ENCODE peak calls at places on chromosome 11, in nine cellular contexts. One of them, this sample, is unnamed.

GRCh38 chr11:5737672-5738071 is 1.4 kb downstream of the OR56B1 start:
- DNase-seq in K562: no peak
- DNase-seq in right lobe of liver: no peak
- DNase-seq in H54: no peak
- DNase-seq in IMR-90: no peak
- DNase-seq in spleen: no peak
- DNase-seq in heart left ventricle: no peak
- DNase-seq in lower leg skin: no peak
- DNase-seq in testis: no peak
- DNase-seq in this sample: no peak

GRCh38 chr11:62931501-62932278 is 10.5 kb upstream of the CHRM1 start:
- DNase-seq in K562: no peak
- DNase-seq in right lobe of liver: no peak
- DNase-seq in H54: peak
- DNase-seq in IMR-90: no peak
- DNase-seq in spleen: no peak
- DNase-seq in heart left ventricle: no peak
- DNase-seq in lower leg skin: no peak
- DNase-seq in testis: no peak
- DNase-seq in this sample: no peak

GRCh38 chr11:70372076-70372475 is 26.3 kb upstream of the CTTN start:
- DNase-seq in K562: no peak
- DNase-seq in right lobe of liver: no peak
- DNase-seq in H54: no peak
- DNase-seq in IMR-90: no peak
- DNase-seq in spleen: no peak
- DNase-seq in heart left ventricle: no peak
- DNase-seq in lower leg skin: no peak
- DNase-seq in testis: no peak
- DNase-seq in this sample: no peak

GRCh38 chr11:31500560-31500959 is 8.9 kb downstream of the IMMP1L start:
- DNase-seq in K562: no peak
- DNase-seq in right lobe of liver: no peak
- DNase-seq in H54: no peak
- DNase-seq in IMR-90: peak
- DNase-seq in spleen: no peak
- DNase-seq in heart left ventricle: no peak
- DNase-seq in lower leg skin: no peak
- DNase-seq in testis: no peak
- DNase-seq in this sample: no peak

GRCh38 chr11:702731-703461 is 3.1 kb upstream of the EPS8L2 start:
- DNase-seq in K562: no peak
- DNase-seq in right lobe of liver: peak
- DNase-seq in H54: peak
- DNase-seq in IMR-90: no peak
- DNase-seq in spleen: peak
- DNase-seq in heart left ventricle: no peak
- DNase-seq in lower leg skin: no peak
- DNase-seq in testis: no peak
- DNase-seq in this sample: no peak

GRCh38 chr11:32911413-32911812 is 18.8 kb downstream of the QSER1 start:
- DNase-seq in K562: peak
- DNase-seq in right lobe of liver: no peak
- DNase-seq in H54: no peak
- DNase-seq in IMR-90: no peak
- DNase-seq in spleen: no peak
- DNase-seq in heart left ventricle: no peak
- DNase-seq in lower leg skin: no peak
- DNase-seq in testis: no peak
- DNase-seq in this sample: peak

GRCh38 chr11:73001615-73002014 is 140.5 kb downstream of the FCHSD2 start:
- DNase-seq in K562: no peak
- DNase-seq in right lobe of liver: no peak
- DNase-seq in H54: no peak
- DNase-seq in IMR-90: no peak
- DNase-seq in spleen: no peak
- DNase-seq in heart left ventricle: no peak
- DNase-seq in lower leg skin: no peak
- DNase-seq in testis: no peak
- DNase-seq in this sample: no peak

GRCh38 chr11:456533-456932 is 6.5 kb downstream of the PTDSS2 start:
- DNase-seq in K562: no peak
- DNase-seq in right lobe of liver: no peak
- DNase-seq in H54: no peak
- DNase-seq in IMR-90: no peak
- DNase-seq in spleen: peak
- DNase-seq in heart left ventricle: no peak
- DNase-seq in lower leg skin: no peak
- DNase-seq in testis: no peak
- DNase-seq in this sample: no peak

GRCh38 chr11:76210920-76211851 is 4.9 kb upstream of the WNT11 start:
- DNase-seq in K562: no peak
- DNase-seq in right lobe of liver: no peak
- DNase-seq in H54: no peak
- DNase-seq in IMR-90: no peak
- DNase-seq in spleen: no peak
- DNase-seq in heart left ventricle: no peak
- DNase-seq in lower leg skin: no peak
- DNase-seq in testis: no peak
- DNase-seq in this sample: no peak

GRCh38 chr11:76209671-76209955 is 3.3 kb upstream of the WNT11 start:
- DNase-seq in K562: no peak
- DNase-seq in right lobe of liver: no peak
- DNase-seq in H54: no peak
- DNase-seq in IMR-90: no peak
- DNase-seq in spleen: no peak
- DNase-seq in heart left ventricle: no peak
- DNase-seq in lower leg skin: no peak
- DNase-seq in testis: no peak
- DNase-seq in this sample: no peak

GRCh38 chr11:76208829-76209670 is 2.7 kb upstream of the WNT11 start:
- DNase-seq in K562: no peak
- DNase-seq in right lobe of liver: peak
- DNase-seq in H54: peak
- DNase-seq in IMR-90: peak
- DNase-seq in spleen: peak
- DNase-seq in heart left ventricle: peak
- DNase-seq in lower leg skin: no peak
- DNase-seq in testis: peak
- DNase-seq in this sample: peak

GRCh38 chr11:76208438-76208828 is 2.1 kb upstream of the WNT11 start:
- DNase-seq in K562: no peak
- DNase-seq in right lobe of liver: no peak
- DNase-seq in H54: no peak
- DNase-seq in IMR-90: no peak
- DNase-seq in spleen: no peak
- DNase-seq in heart left ventricle: no peak
- DNase-seq in lower leg skin: no peak
- DNase-seq in testis: no peak
- DNase-seq in this sample: no peak

DNA sequence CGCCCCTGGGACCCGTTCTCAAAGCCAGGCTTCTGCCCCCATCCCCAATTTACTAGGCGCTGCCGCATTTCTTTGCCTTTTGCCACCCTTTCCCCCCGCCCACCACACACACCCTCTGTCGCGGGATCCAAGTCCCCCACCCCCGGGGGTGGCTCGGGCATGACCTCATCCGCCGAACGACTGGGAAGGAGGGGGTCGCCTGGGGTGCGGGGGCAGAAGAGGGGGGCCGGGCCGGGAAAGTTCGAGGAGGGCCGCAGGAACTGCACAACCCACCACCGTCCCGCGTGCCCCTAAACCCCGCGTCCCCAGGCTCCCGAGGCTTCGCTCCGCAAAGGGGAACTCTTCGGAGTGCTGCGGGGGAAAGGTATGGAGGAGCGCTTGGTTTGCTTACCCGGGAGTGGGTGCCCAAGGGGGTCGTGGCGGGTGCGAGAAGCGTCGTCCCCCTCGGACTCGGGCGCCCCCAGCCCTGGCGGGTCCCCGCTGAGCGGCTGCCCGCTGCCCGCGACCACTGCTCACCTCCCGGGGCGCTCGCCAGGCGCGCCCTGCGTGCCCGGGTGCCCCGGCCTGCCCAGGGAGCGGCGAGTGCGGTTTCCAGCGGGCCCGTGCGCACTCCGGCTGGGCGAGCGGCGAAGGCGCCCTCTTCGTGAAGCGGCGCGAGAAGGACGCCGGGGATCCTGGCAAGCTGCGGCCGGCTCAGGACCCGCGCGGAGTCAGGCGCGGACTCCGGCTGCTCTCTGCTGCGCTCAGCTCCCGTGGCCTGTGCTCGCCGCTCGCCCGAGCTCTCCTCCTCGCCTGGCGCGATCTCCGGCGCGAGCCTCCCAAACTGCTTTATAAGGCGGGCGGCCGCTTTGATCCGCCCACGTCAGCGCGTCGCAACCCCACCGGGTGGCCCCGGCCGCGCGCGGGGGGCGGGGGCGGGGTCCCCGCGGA is 3.9 kb upstream of the WNT11 start:
- DNase-seq in K562: no peak
- DNase-seq in right lobe of liver: peak
- DNase-seq in H54: no peak
- DNase-seq in IMR-90: peak
- DNase-seq in spleen: peak
- DNase-seq in heart left ventricle: peak
- DNase-seq in lower leg skin: peak
- DNase-seq in testis: peak
- DNase-seq in this sample: peak
- TF ChIP-seq POLR2A in K562: no peak
- TF ChIP-seq POLR2A in right lobe of liver: peak
- TF ChIP-seq POLR2A in H54: no peak
- TF ChIP-seq POLR2A in IMR-90: no peak
- TF ChIP-seq POLR2A in spleen: no peak
- TF ChIP-seq POLR2A in heart left ventricle: peak
- TF ChIP-seq POLR2A in lower leg skin: no peak
- TF ChIP-seq POLR2A in testis: no peak
- TF ChIP-seq POLR2A in this sample: no peak

DNA sequence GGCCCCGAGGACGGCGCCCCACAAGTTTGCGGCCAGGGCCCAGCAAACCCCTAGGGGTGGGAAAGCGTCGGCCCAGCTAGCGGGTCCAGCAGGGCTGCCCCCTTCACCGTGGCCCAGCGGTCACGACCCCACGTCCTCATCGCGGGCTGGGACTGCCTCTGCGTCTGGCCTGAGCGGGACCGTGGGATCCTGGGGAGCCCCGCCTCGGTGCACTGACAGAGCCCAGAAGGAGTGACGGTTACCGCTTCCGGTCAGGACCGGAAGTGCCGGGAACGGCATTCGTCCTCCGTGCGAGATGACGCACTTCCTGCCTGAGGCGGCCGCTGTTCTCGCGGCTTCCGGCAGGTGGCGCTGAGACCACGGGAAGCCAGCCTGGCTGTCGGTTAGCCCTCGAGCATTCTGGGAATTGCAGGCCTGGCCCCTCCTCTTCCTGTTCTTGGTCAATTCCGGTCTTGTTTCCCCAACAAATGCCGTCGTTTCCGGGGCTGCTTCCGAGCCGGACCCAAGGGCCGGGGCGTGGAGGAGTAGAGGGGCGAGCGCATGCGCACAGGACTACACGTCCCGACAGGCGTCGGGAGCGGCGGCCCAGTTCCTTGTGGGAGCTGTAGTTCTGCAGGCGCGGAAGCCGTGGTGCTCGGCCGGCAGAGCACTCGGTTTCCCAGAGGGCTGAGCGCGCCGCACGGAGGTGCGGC is at the start of gene TSSC4:
- DNase-seq in K562: peak
- DNase-seq in right lobe of liver: peak
- DNase-seq in H54: peak
- DNase-seq in IMR-90: peak
- DNase-seq in spleen: peak
- DNase-seq in heart left ventricle: peak
- DNase-seq in lower leg skin: peak
- DNase-seq in testis: peak
- DNase-seq in this sample: peak
- TF ChIP-seq POLR2A in K562: peak
- TF ChIP-seq POLR2A in right lobe of liver: peak
- TF ChIP-seq POLR2A in H54: peak
- TF ChIP-seq POLR2A in IMR-90: peak
- TF ChIP-seq POLR2A in spleen: peak
- TF ChIP-seq POLR2A in heart left ventricle: peak
- TF ChIP-seq POLR2A in lower leg skin: no peak
- TF ChIP-seq POLR2A in testis: peak
- TF ChIP-seq POLR2A in this sample: peak

GRCh38 chr11:69011624-69012091 is 1.4 kb downstream of the MRGPRF start:
- DNase-seq in K562: no peak
- DNase-seq in right lobe of liver: no peak
- DNase-seq in H54: no peak
- DNase-seq in IMR-90: no peak
- DNase-seq in spleen: peak
- DNase-seq in heart left ventricle: no peak
- DNase-seq in lower leg skin: no peak
- DNase-seq in testis: no peak
- DNase-seq in this sample: no peak

GRCh38 chr11:69013009-69013951 is at the start of gene MRGPRF:
- DNase-seq in K562: no peak
- DNase-seq in right lobe of liver: peak
- DNase-seq in H54: no peak
- DNase-seq in IMR-90: peak
- DNase-seq in spleen: peak
- DNase-seq in heart left ventricle: peak
- DNase-seq in lower leg skin: peak
- DNase-seq in testis: peak
- DNase-seq in this sample: no peak

GRCh38 chr11:69010964-69011623 is 2.0 kb downstream of the MRGPRF start:
- DNase-seq in K562: peak
- DNase-seq in right lobe of liver: peak
- DNase-seq in H54: peak
- DNase-seq in IMR-90: peak
- DNase-seq in spleen: peak
- DNase-seq in heart left ventricle: peak
- DNase-seq in lower leg skin: peak
- DNase-seq in testis: peak
- DNase-seq in this sample: peak

GRCh38 chr11:69010361-69010891 is 2.6 kb downstream of the MRGPRF start:
- DNase-seq in K562: no peak
- DNase-seq in right lobe of liver: no peak
- DNase-seq in H54: no peak
- DNase-seq in IMR-90: peak
- DNase-seq in spleen: peak
- DNase-seq in heart left ventricle: no peak
- DNase-seq in lower leg skin: no peak
- DNase-seq in testis: no peak
- DNase-seq in this sample: no peak

GRCh38 chr11:69012092-69013008 is 696 bp downstream of the MRGPRF start:
- DNase-seq in K562: no peak
- DNase-seq in right lobe of liver: no peak
- DNase-seq in H54: no peak
- DNase-seq in IMR-90: peak
- DNase-seq in spleen: peak
- DNase-seq in heart left ventricle: no peak
- DNase-seq in lower leg skin: no peak
- DNase-seq in testis: no peak
- DNase-seq in this sample: no peak
- TF ChIP-seq POLR2A in K562: no peak
- TF ChIP-seq POLR2A in right lobe of liver: no peak
- TF ChIP-seq POLR2A in H54: no peak
- TF ChIP-seq POLR2A in IMR-90: no peak
- TF ChIP-seq POLR2A in spleen: no peak
- TF ChIP-seq POLR2A in heart left ventricle: no peak
- TF ChIP-seq POLR2A in lower leg skin: no peak
- TF ChIP-seq POLR2A in testis: no peak
- TF ChIP-seq POLR2A in this sample: no peak

DNA sequence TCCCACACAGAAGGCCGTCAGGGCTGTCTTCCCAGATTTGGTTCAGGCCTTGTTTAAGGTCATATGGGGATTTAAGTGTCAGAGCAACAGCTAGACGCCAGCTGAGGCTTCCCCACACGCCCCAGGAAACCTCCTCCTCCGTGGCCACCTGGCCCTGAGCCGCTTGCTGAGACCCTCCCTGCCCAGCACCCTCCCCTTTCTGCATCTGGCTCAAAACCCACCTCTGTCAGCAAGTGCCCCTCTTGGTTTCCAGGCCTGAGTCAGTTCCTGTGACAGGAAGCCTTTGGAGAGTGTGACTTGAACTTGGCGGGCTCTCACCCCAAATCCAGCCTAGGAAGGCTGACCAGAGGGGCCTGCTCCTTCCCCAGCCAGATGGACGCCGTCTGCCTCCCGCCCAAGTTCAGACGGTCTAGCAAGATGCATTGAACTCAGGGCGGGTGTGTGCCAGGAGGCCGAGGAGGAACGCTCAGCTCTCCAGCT is 563 bp downstream of the FXYD2 start:
- DNase-seq in K562: no peak
- DNase-seq in right lobe of liver: peak
- DNase-seq in H54: no peak
- DNase-seq in IMR-90: no peak
- DNase-seq in spleen: peak
- DNase-seq in heart left ventricle: peak
- DNase-seq in lower leg skin: no peak
- DNase-seq in testis: peak
- DNase-seq in this sample: no peak
- TF ChIP-seq POLR2A in K562: no peak
- TF ChIP-seq POLR2A in right lobe of liver: no peak
- TF ChIP-seq POLR2A in H54: no peak
- TF ChIP-seq POLR2A in IMR-90: no peak
- TF ChIP-seq POLR2A in spleen: no peak
- TF ChIP-seq POLR2A in heart left ventricle: no peak
- TF ChIP-seq POLR2A in lower leg skin: no peak
- TF ChIP-seq POLR2A in testis: no peak
- TF ChIP-seq POLR2A in this sample: no peak

This sample was measured in erythroblast.